ENCODE peak calls at places on chromosomes 2 and 18, in five cellular contexts. C, Z, Q, J and W are unnamed samples.
A peak's percentile ranks its signal among the peaks of the same experiment; 100 is the strongest.

GRCh38 chr18:6994719-6995430 is 122.7 kb downstream of the LAMA1 start:
- DNase-seq in Z (no peak), Q (no peak), C (no peak), J (no peak), W (no peak)

GRCh38 chr2:18630941-18631340 is 41.6 kb upstream of the NT5C1B start:
- DNase-seq in Q (no peak), J (no peak), C (no peak), Z (no peak), W (no peak)

GRCh38 chr2:157876771-157877108 is 610 bp upstream of the ACVR1 start:
- DNase-seq in Q (no peak), C (peak; percentile 11), J (no peak), Z (no peak), W (no peak)

GRCh38 chr2:230068658-230069080 is at the start of gene SLC16A14:
- DNase-seq in Q (no peak), Z (peak; percentile 7), J (peak; percentile 63), C (peak; percentile 52), W (no peak)

GRCh38 chr18:70523035-70523797 is 234.4 kb downstream of the SOCS6 start:
- DNase-seq in C (no peak), J (no peak), Q (no peak), Z (no peak), W (no peak)

GRCh38 chr2:151614606-151615306 is 119.5 kb downstream of the NEB start:
- DNase-seq in Z (no peak), C (no peak), Q (no peak), J (no peak), W (peak; percentile 20)

GRCh38 chr18:34659579-34660517 is 50.2 kb upstream of the DTNA start:
- DNase-seq in Z (no peak), Q (peak; percentile 84), C (peak; percentile 97), J (peak; percentile 63), W (no peak)

GRCh38 chr2:178810422-178810821 is 3.2 kb upstream of the TTN start:
- DNase-seq in J (no peak), Z (no peak), C (no peak), Q (no peak), W (no peak)

GRCh38 chr2:41906325-41906700 is 141.5 kb upstream of the PKDCC start:
- DNase-seq in C (peak; percentile 88), J (no peak), Z (no peak), Q (no peak), W (no peak)

GRCh38 chr2:240467149-240467642 is 31.7 kb downstream of the GPC1 start:
- DNase-seq in J (no peak), Q (no peak), Z (no peak), C (no peak), W (no peak)

GRCh38 chr2:181038796-181039195 is 58.4 kb downstream of the UBE2E3 start:
- DNase-seq in C (peak; percentile 72), J (no peak), Z (no peak), Q (no peak), W (no peak)

GRCh38 chr2:25307949-25308557 is 33.7 kb downstream of the DNMT3A start:
- DNase-seq in Q (no peak), C (no peak), J (no peak), Z (no peak), W (no peak)

GRCh38 chr2:2832657-2833056 is 501.6 kb upstream of the MYT1L start:
- DNase-seq in Z (no peak), Q (no peak), C (no peak), J (no peak), W (no peak)

GRCh38 chr2:131584940-131585339 is 57.3 kb downstream of the CCDC74A start:
- DNase-seq in Q (no peak), Z (peak; percentile 70), J (no peak), C (no peak), W (no peak)

GRCh38 chr2:210496512-210496911 is 20.0 kb upstream of the LANCL1 start:
- DNase-seq in Q (no peak), C (no peak), J (no peak), Z (no peak), W (no peak)

GRCh38 chr2:108536133-108536780 is 2.0 kb downstream of the LIMS1 start:
- DNase-seq in Z (no peak), C (peak; percentile 62), J (peak; percentile 33), Q (peak; percentile 50), W (peak; percentile 48)

GRCh38 chr2:65746919-65747678 is 314.7 kb upstream of the SPRED2 start:
- DNase-seq in J (no peak), Z (no peak), Q (no peak), C (no peak), W (no peak)

GRCh38 chr2:238558456-238559099 is 131.9 kb downstream of the ASB1 start:
- DNase-seq in J (no peak), Q (no peak), C (no peak), Z (no peak), W (no peak)

GRCh38 chr18:38654966-38655365 is 1089.4 kb upstream of the CELF4 start:
- DNase-seq in C (no peak), Q (no peak), Z (no peak), J (no peak), W (no peak)

GRCh38 chr18:10403675-10404074 is 50.8 kb upstream of the APCDD1 start:
- DNase-seq in Q (no peak), C (no peak), J (no peak), Z (no peak), W (no peak)

GRCh38 chr2:235926229-235926628 is 242.0 kb downstream of the GBX2 start:
- DNase-seq in Q (no peak), Z (no peak), C (no peak), J (no peak), W (no peak)

GRCh38 chr2:23427350-23427749 is 42.4 kb downstream of the KLHL29 start:
- DNase-seq in Z (no peak), J (no peak), Q (no peak), C (no peak), W (no peak)

GRCh38 chr2:149648282-149649030 is 60.9 kb upstream of the MMADHC start:
- DNase-seq in C (peak; percentile 99), Q (no peak), J (peak; percentile 82), Z (no peak), W (no peak)

GRCh38 chr18:21083017-21083416 is 28.6 kb downstream of the ROCK1 start:
- DNase-seq in Q (no peak), J (no peak), Z (no peak), C (no peak), W (no peak)

GRCh38 chr2:129396980-129397599 is 582.4 kb upstream of the RAB6C start:
- DNase-seq in Z (peak; percentile 21), Q (peak; percentile 45), J (peak; percentile 39), C (no peak), W (peak; percentile 31)

GRCh38 chr18:48693625-48694262 is 154.9 kb downstream of the CTIF start:
- DNase-seq in Z (no peak), Q (no peak), J (no peak), C (peak; percentile 68), W (peak; percentile 23)

GRCh38 chr18:37453754-37454153 is 111.8 kb downstream of the CELF4 start:
- DNase-seq in Q (no peak), Z (no peak), C (no peak), J (no peak), W (no peak)

GRCh38 chr2:108923019-108923700 is 65.9 kb downstream of the EDAR start:
- DNase-seq in Z (no peak), Q (no peak), J (no peak), C (no peak), W (no peak)

GRCh38 chr2:192499476-192499875 is 304.7 kb upstream of the TMEFF2 start:
- DNase-seq in J (no peak), C (no peak), Z (no peak), Q (no peak), W (no peak)
- TF ChIP-seq BHLHE40 in J (no peak), C (no peak), Z (no peak), Q (no peak), W (no peak)

DNA sequence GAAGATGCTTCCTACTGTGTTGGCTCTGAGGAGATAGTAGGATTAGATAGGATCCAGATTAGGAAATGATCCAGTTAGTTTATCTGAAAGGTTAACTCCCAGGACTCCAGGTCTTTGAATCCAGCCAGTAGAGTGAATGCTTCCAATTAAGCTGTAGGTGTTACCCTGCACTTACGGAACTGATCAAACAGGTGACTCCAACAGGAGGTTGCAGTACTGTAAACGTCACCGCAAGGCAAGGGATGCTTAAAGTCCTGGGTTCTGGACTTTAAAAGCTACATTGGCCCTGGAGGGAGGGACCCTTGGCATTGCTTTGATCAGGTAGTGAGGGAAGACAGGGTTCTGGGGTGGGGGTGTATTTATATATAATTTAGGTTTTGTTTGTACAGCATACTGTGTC is 5.6 kb downstream of the LGALSL start:
- DNase-seq in Q (no peak), Z (no peak), J (no peak), C (no peak), W (no peak)
- H3K4me3 ChIP-seq in Q (no peak overlapping the region), Z (no peak overlapping the region), J (no peak overlapping the region), C (no peak overlapping the region), W (no peak overlapping the region)

GRCh38 chr2:198314559-198315153 is 510.3 kb downstream of the PLCL1 start:
- DNase-seq in Z (peak; percentile 4), Q (peak; percentile 39), C (peak; percentile 65), J (peak; percentile 56), W (peak; percentile 6)
- TF ChIP-seq BHLHE40 in Z (no peak), Q (no peak), C (no peak), J (no peak), W (no peak)

GRCh38 chr2:43099797-43100196 is 126.6 kb downstream of the ZFP36L2 start:
- DNase-seq in C (no peak), Z (no peak), J (no peak), Q (no peak), W (no peak)

GRCh38 chr2:43101751-43102150 is 124.7 kb downstream of the ZFP36L2 start:
- DNase-seq in J (no peak), Q (no peak), Z (no peak), C (no peak), W (no peak)

GRCh38 chr2:43098539-43098938 is 127.9 kb downstream of the ZFP36L2 start:
- DNase-seq in Q (peak; percentile 33), C (no peak), Z (no peak), J (no peak), W (no peak)

GRCh38 chr2:43100883-43101662 is 125.3 kb downstream of the ZFP36L2 start:
- DNase-seq in C (peak; percentile 43), Q (no peak), J (no peak), Z (no peak), W (no peak)

GRCh38 chr2:43100362-43100882 is 126.0 kb downstream of the ZFP36L2 start:
- DNase-seq in Q (no peak), J (no peak), Z (no peak), C (no peak), W (no peak)
- H3K4me3 ChIP-seq in Q (no peak overlapping the region), J (no peak overlapping the region), Z (no peak overlapping the region), C (no peak overlapping the region), W (no peak overlapping the region)